ENCODE peak calls at places on chromosome 13, in six cellular contexts. F is HepG2, I is SK-N-SH, B is HCT116, R is H1, C is K562. Z is an unnamed sample.

GRCh38 chr13:102277286-102277685 is 124.6 kb downstream of the FGF14 start:
- DNase-seq in F (no peak), I (no peak), B (no peak), R (no peak), C (no peak), Z (no peak)

GRCh38 chr13:101492251-101492910 is 39.9 kb downstream of the ITGBL1 start:
- DNase-seq in F (no peak), I (no peak), B (no peak), R (no peak), C (no peak), Z (no peak)

GRCh38 chr13:73745190-73745589 is 389.0 kb downstream of the KLF12 start:
- DNase-seq in F (no peak), I (no peak), B (no peak), R (no peak), C (no peak), Z (no peak)

GRCh38 chr13:23919006-23919405 is 21.7 kb upstream of the C1QTNF9B start:
- DNase-seq in F (no peak), I (no peak), B (no peak), R (no peak), C (no peak), Z (no peak)

GRCh38 chr13:35531551-35531950 is 55.1 kb upstream of the MAB21L1 start:
- DNase-seq in F (no peak), I (peak), B (no peak), R (no peak), C (no peak), Z (no peak)

GRCh38 chr13:98997738-98998641 is 20.1 kb upstream of the DOCK9 start:
- DNase-seq in F (no peak), I (no peak), B (no peak), R (peak), C (no peak), Z (no peak)

GRCh38 chr13:110771194-110771593 is 57.7 kb downstream of the ING1 start:
- DNase-seq in F (no peak), I (no peak), B (no peak), R (no peak), C (no peak), Z (no peak)

GRCh38 chr13:41546372-41547252 is 89.3 kb downstream of the RGCC start:
- DNase-seq in F (peak), I (no peak), B (no peak), R (no peak), C (no peak), Z (no peak)

GRCh38 chr13:23488442-23488841 is 54.9 kb upstream of the SACS start:
- DNase-seq in F (peak), I (peak), B (no peak), R (no peak), C (no peak), Z (peak)

GRCh38 chr13:100852146-100852545 is 177.6 kb upstream of the TMTC4 start:
- DNase-seq in F (no peak), I (no peak), B (no peak), R (no peak), C (no peak), Z (no peak)

GRCh38 chr13:64441740-64442139 is 2788.4 kb downstream of the PCDH9 start:
- DNase-seq in F (no peak), I (no peak), B (no peak), R (no peak), C (no peak), Z (no peak)

GRCh38 chr13:27928805-27929753 is 9.3 kb downstream of the PDX1 start:
- DNase-seq in F (no peak), I (no peak), B (no peak), R (peak), C (no peak), Z (no peak)

GRCh38 chr13:20462533-20462915 is 63.1 kb downstream of the CRYL1 start:
- DNase-seq in F (no peak), I (no peak), B (no peak), R (no peak), C (no peak), Z (no peak)

GRCh38 chr13:74730556-74731331 is 596.5 kb upstream of the KLF12 start:
- DNase-seq in F (no peak), I (no peak), B (no peak), R (no peak), C (no peak), Z (no peak)

GRCh38 chr13:29073762-29074161 is 253.6 kb downstream of the MTUS2 start:
- DNase-seq in F (no peak), I (no peak), B (no peak), R (no peak), C (no peak), Z (no peak)

GRCh38 chr13:91313103-91313502 is 34.4 kb upstream of the MIR17HG start:
- DNase-seq in F (peak), I (peak), B (no peak), R (no peak), C (peak), Z (no peak)

GRCh38 chr13:103388839-103389238 is 322.6 kb upstream of the SLC10A2 start:
- DNase-seq in F (no peak), I (no peak), B (no peak), R (no peak), C (no peak), Z (peak)

GRCh38 chr13:41595298-41595697 is 137.9 kb downstream of the RGCC start:
- DNase-seq in F (no peak), I (no peak), B (no peak), R (no peak), C (no peak), Z (no peak)

GRCh38 chr13:52395704-52396103 is 10.3 kb downstream of the THSD1 start:
- DNase-seq in F (no peak), I (no peak), B (no peak), R (no peak), C (no peak), Z (no peak)

GRCh38 chr13:113002206-113002821 is 33.3 kb downstream of the MCF2L start:
- DNase-seq in F (peak), I (peak), B (no peak), R (peak), C (no peak), Z (peak)

GRCh38 chr13:24172071-24172470 is 11.6 kb downstream of the SPATA13 start:
- DNase-seq in F (no peak), I (no peak), B (no peak), R (no peak), C (no peak), Z (no peak)

GRCh38 chr13:29436291-29436690 is 159.2 kb downstream of the SLC7A1 start:
- DNase-seq in F (no peak), I (no peak), B (no peak), R (no peak), C (no peak), Z (no peak)

GRCh38 chr13:90564566-90564965 is 782.9 kb upstream of the MIR17HG start:
- DNase-seq in F (no peak), I (no peak), B (no peak), R (no peak), C (no peak), Z (no peak)

GRCh38 chr13:111893607-111894443 is 173.1 kb upstream of the SOX1 start:
- DNase-seq in F (no peak), I (no peak), B (no peak), R (peak), C (no peak), Z (peak)

GRCh38 chr13:94063096-94063495 is 416.4 kb downstream of the DCT start:
- DNase-seq in F (no peak), I (no peak), B (no peak), R (no peak), C (no peak), Z (no peak)

GRCh38 chr13:111058796-111059506 is 56.2 kb upstream of the ARHGEF7 start:
- DNase-seq in F (no peak), I (no peak), B (no peak), R (no peak), C (no peak), Z (no peak)

GRCh38 chr13:52455677-52456041 is 381 bp downstream of the CKAP2 start:
- DNase-seq in F (peak), I (peak), B (peak), R (peak), C (peak), Z (no peak)

GRCh38 chr13:101892296-101892695 is 439.8 kb downstream of the ITGBL1 start:
- DNase-seq in F (no peak), I (no peak), B (no peak), R (no peak), C (no peak), Z (no peak)

GRCh38 chr13:75725784-75726183 is 89.7 kb downstream of the LMO7 start:
- DNase-seq in F (no peak), I (no peak), B (no peak), R (no peak), C (no peak), Z (no peak)

GRCh38 chr13:99467764-99468163 is 33.5 kb upstream of the TM9SF2 start:
- DNase-seq in F (no peak), I (no peak), B (no peak), R (no peak), C (no peak), Z (no peak)

GRCh38 chr13:41554626-41555386 is 97.5 kb downstream of the RGCC start:
- DNase-seq in F (no peak), I (no peak), B (no peak), R (no peak), C (no peak), Z (no peak)

GRCh38 chr13:52862358-52863206 is 14.1 kb upstream of the PCDH8 start:
- DNase-seq in F (peak), I (peak), B (peak), R (peak), C (peak), Z (peak)

GRCh38 chr13:52696566-52696965 is 43.1 kb downstream of the CNMD start:
- DNase-seq in F (no peak), I (no peak), B (no peak), R (no peak), C (no peak), Z (no peak)

GRCh38 chr13:112767506-112768471 is 78.0 kb downstream of the ATP11A start:
- DNase-seq in F (no peak), I (no peak), B (no peak), R (no peak), C (no peak), Z (no peak)

GRCh38 chr13:44734204-44734707 is 158.1 kb upstream of the TSC22D1 start:
- DNase-seq in F (no peak), I (peak), B (no peak), R (no peak), C (no peak), Z (no peak)
- TF ChIP-seq JUND in F (no peak), I (peak), B (no peak), R (no peak), C (no peak), Z (no peak)

GRCh38 chr13:72726721-72727416 is 560 bp downstream of the MZT1 start:
- DNase-seq in F (peak), I (peak), B (peak), R (no peak), C (peak), Z (no peak)
- TF ChIP-seq JUND in F (no peak), I (no peak), B (no peak), R (no peak), C (no peak), Z (no peak)

GRCh38 chr13:84524586-84524985 is 642.3 kb upstream of the SLITRK1 start:
- DNase-seq in F (no peak), I (no peak), B (no peak), R (no peak), C (no peak), Z (no peak)
- TF ChIP-seq JUND in F (no peak), I (no peak), B (no peak), R (no peak), C (no peak), Z (no peak)

GRCh38 chr13:45356966-45357689 is 16.1 kb upstream of the TPT1 start:
- DNase-seq in F (no peak), I (no peak), B (no peak), R (no peak), C (no peak), Z (no peak)

GRCh38 chr13:45364876-45365557 is 24.0 kb upstream of the TPT1 start:
- DNase-seq in F (no peak), I (no peak), B (no peak), R (no peak), C (no peak), Z (no peak)

GRCh38 chr13:45362939-45363338 is 22.0 kb upstream of the TPT1 start:
- DNase-seq in F (peak), I (no peak), B (no peak), R (peak), C (peak), Z (no peak)

GRCh38 chr13:45365558-45365885 is 24.5 kb upstream of the TPT1 start:
- DNase-seq in F (no peak), I (no peak), B (no peak), R (no peak), C (no peak), Z (no peak)

GRCh38 chr13:45361596-45362206 is 20.7 kb upstream of the TPT1 start:
- DNase-seq in F (no peak), I (no peak), B (peak), R (no peak), C (peak), Z (no peak)
- TF ChIP-seq JUND in F (no peak), I (no peak), B (no peak), R (no peak), C (peak), Z (no peak)

DNA sequence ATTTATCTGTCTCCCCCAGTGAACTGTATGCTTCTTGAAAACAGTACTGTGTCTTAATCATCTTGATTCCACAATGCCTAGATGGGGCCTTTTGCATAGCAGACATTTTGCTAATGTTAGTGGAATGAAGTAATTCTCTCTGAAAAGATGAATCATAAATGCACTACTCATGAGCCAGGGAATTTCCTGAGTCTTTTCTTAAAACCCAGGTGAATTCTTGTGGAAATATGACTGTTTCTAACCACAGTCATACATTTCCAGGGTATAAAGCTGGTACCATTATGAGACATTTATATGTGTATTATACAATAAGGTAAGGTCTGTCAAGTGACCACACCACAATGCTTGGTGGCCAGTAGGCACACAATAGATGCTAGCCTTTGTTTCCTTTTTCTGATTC is 5.5 kb upstream of the KCTD4 start:
- DNase-seq in F (no peak), I (no peak), B (peak), R (no peak), C (no peak), Z (no peak)
- TF ChIP-seq JUND in F (no peak), I (peak), B (peak), R (no peak), C (no peak), Z (no peak)

GRCh38 chr13:46183018-46183940 is 1.3 kb upstream of the LCP1 start:
- DNase-seq in F (no peak), I (no peak), B (no peak), R (no peak), C (peak), Z (no peak)

GRCh38 chr13:46182491-46182877 is 507 bp upstream of the LCP1 start:
- DNase-seq in F (no peak), I (no peak), B (no peak), R (no peak), C (no peak), Z (no peak)

GRCh38 chr13:46179576-46180368 is 2.2 kb downstream of the LCP1 start:
- DNase-seq in F (no peak), I (no peak), B (no peak), R (no peak), C (peak), Z (no peak)

GRCh38 chr13:46180393-46180792 is 1.6 kb downstream of the LCP1 start:
- DNase-seq in F (no peak), I (no peak), B (no peak), R (no peak), C (peak), Z (no peak)

GRCh38 chr13:46181799-46182490 is at the start of gene LCP1:
- DNase-seq in F (no peak), I (no peak), B (no peak), R (no peak), C (peak), Z (no peak)
- TF ChIP-seq JUND in F (no peak), I (no peak), B (no peak), R (no peak), C (peak), Z (no peak)

GRCh38 chr13:62682788-62683187 is 1267.1 kb upstream of the PCDH20 start:
- DNase-seq in F (no peak), I (no peak), B (no peak), R (no peak), C (no peak), Z (no peak)
- TF ChIP-seq JUND in F (no peak), I (no peak), B (no peak), R (no peak), C (no peak), Z (no peak)

GRCh38 chr13:109256866-109257760 is 529.3 kb downstream of the IRS2 start:
- DNase-seq in F (peak), I (no peak), B (peak), R (no peak), C (no peak), Z (no peak)
- TF ChIP-seq JUND in F (no peak), I (peak), B (peak), R (no peak), C (no peak), Z (no peak)